ENCODE peak calls at places on chromosomes 4 and X, in ten cellular contexts. A, L, V, I, S, J, T, D, X and F are unnamed samples.

GRCh38 chr4:25439913-25440477 is 62.9 kb downstream of the ANAPC4 start:
- DNase-seq in A (peak), L (peak), V (peak), I (peak), S (peak), J (peak), T (peak), D (peak), X (no peak), F (peak)

GRCh38 chr4:91837608-91838029 is 466.1 kb upstream of the GRID2 start:
- DNase-seq in A (no peak), L (no peak), V (peak), I (no peak), S (no peak), J (no peak), T (no peak), D (no peak), X (no peak), F (no peak)

GRCh38 chrX:83771664-83772063 is 89.3 kb upstream of the CYLC1 start:
- DNase-seq in A (no peak), L (no peak), V (peak), I (no peak), S (no peak), J (no peak), T (no peak), D (no peak), X (no peak), F (no peak)

GRCh38 chrX:97995834-97996233 is 1112.1 kb downstream of the RPA4 start:
- DNase-seq in A (no peak), L (no peak), V (no peak), I (no peak), S (no peak), J (no peak), T (no peak), D (no peak), X (no peak), F (no peak)

GRCh38 chrX:26889574-26889973 is 573.6 kb downstream of the PPP4R3C start:
- DNase-seq in A (no peak), L (no peak), V (no peak), I (no peak), S (no peak), J (no peak), T (no peak), D (no peak), X (no peak), F (no peak)

GRCh38 chr4:123602007-123602406 is 205.4 kb downstream of the SPRY1 start:
- DNase-seq in A (no peak), L (no peak), V (no peak), I (no peak), S (no peak), J (no peak), T (no peak), D (no peak), X (no peak), F (no peak)

GRCh38 chrX:153511784-153512500 is 5.5 kb upstream of the ATP2B3 start:
- DNase-seq in A (no peak), L (no peak), V (no peak), I (no peak), S (no peak), J (no peak), T (no peak), D (no peak), X (no peak), F (no peak)

GRCh38 chr4:165874799-165875371 is 1.8 kb downstream of the TLL1 start:
- DNase-seq in A (no peak), L (no peak), V (peak), I (no peak), S (no peak), J (no peak), T (no peak), D (no peak), X (peak), F (no peak)

GRCh38 chrX:109840585-109840984 is 107.5 kb upstream of the ACSL4 start:
- DNase-seq in A (peak), L (peak), V (peak), I (peak), S (no peak), J (peak), T (peak), D (peak), X (peak), F (no peak)

GRCh38 chrX:41542151-41542935 is 95.2 kb downstream of the NYX start:
- DNase-seq in A (no peak), L (no peak), V (no peak), I (peak), S (no peak), J (no peak), T (no peak), D (no peak), X (no peak), F (no peak)

GRCh38 chr4:24768006-24768405 is 27.4 kb upstream of the SOD3 start:
- DNase-seq in A (no peak), L (no peak), V (no peak), I (no peak), S (peak), J (no peak), T (no peak), D (no peak), X (no peak), F (no peak)

GRCh38 chrX:107674480-107675364 is 46.4 kb downstream of the PRPS1 start:
- DNase-seq in A (no peak), L (peak), V (no peak), I (no peak), S (peak), J (peak), T (peak), D (peak), X (peak), F (no peak)

GRCh38 chrX:110180176-110180927 is 137.5 kb downstream of the AMMECR1 start:
- DNase-seq in A (peak), L (no peak), V (peak), I (peak), S (no peak), J (no peak), T (no peak), D (peak), X (no peak), F (no peak)

GRCh38 chr4:94798808-94799207 is 41.1 kb downstream of the BMPR1B start:
- DNase-seq in A (no peak), L (no peak), V (peak), I (peak), S (no peak), J (no peak), T (no peak), D (no peak), X (no peak), F (no peak)

GRCh38 chr4:142881331-142881730 is 35.2 kb upstream of the INPP4B start:
- DNase-seq in A (no peak), L (no peak), V (no peak), I (no peak), S (no peak), J (no peak), T (no peak), D (no peak), X (no peak), F (no peak)

GRCh38 chr4:142886566-142886965 is 40.5 kb upstream of the INPP4B start:
- DNase-seq in A (no peak), L (no peak), V (no peak), I (no peak), S (no peak), J (no peak), T (no peak), D (no peak), X (no peak), F (no peak)

DNA sequence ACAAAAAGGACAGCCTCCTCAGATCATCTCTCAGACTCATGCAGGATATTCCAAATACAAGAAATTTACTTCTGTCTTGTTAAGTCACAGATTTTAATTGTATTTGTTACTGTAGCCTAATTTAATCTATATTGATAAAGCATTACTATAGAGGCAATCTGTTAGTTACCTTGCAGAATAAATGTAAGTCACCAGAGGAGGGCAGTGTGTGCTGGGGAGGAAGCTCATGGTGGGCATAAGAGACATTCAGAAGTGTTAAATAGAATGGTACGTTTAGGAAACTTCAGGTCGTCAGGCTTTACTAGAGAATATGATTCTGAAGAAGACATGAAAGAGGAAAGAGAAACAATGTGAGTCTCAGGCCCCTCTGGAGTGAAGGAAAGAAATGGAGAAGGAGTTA is 37.3 kb upstream of the INPP4B start:
- DNase-seq in A (peak), L (no peak), V (peak), I (peak), S (peak), J (no peak), T (no peak), D (no peak), X (no peak), F (no peak)
- TF ChIP-seq CTCF in A (peak), L (no peak), V (peak), I (peak), S (no peak), J (no peak), T (peak), D (no peak), X (peak), F (peak)

GRCh38 chrX:134554291-134554690 is 94.3 kb downstream of the HPRT1 start:
- DNase-seq in A (no peak), L (no peak), V (no peak), I (no peak), S (no peak), J (no peak), T (no peak), D (no peak), X (no peak), F (no peak)
- TF ChIP-seq CTCF in A (no peak), L (no peak), V (no peak), I (no peak), S (no peak), J (no peak), T (no peak), D (no peak), X (no peak), F (no peak)

GRCh38 chrX:155266446-155266845 is 2.2 kb upstream of the RAB39B start:
- DNase-seq in A (no peak), L (no peak), V (no peak), I (no peak), S (no peak), J (no peak), T (no peak), D (no peak), X (no peak), F (no peak)

GRCh38 chrX:155259752-155260151 is 4.5 kb downstream of the RAB39B start:
- DNase-seq in A (no peak), L (no peak), V (no peak), I (no peak), S (no peak), J (no peak), T (no peak), D (no peak), X (no peak), F (no peak)

GRCh38 chrX:155262970-155263754 is 1.1 kb downstream of the RAB39B start:
- DNase-seq in A (no peak), L (no peak), V (no peak), I (no peak), S (peak), J (no peak), T (no peak), D (no peak), X (no peak), F (no peak)

GRCh38 chrX:155263854-155264628 is at the start of gene RAB39B:
- DNase-seq in A (no peak), L (peak), V (peak), I (peak), S (peak), J (no peak), T (peak), D (peak), X (peak), F (peak)
- TF ChIP-seq CTCF in A (no peak), L (no peak), V (no peak), I (no peak), S (no peak), J (no peak), T (no peak), D (no peak), X (no peak), F (peak)

DNA sequence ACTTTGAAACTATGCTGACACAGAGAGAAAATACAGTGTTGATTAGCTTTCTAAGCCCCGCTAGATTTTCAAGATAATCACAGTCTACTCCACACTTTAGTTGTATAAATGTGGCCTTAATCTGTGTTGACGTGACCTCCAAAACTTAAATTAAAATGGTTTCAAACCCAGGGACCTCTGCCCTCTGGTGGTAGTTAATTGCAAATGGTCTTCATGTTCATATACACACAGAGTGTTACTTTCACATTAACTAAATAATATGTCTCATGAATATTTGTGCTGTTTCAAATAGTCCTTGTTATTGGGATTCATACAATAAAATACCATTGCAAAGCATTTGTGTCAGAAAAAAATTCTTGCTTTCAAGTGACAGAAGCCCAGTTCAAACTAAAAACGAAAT is 64.3 kb downstream of the TASL start:
- DNase-seq in A (no peak), L (no peak), V (peak), I (no peak), S (peak), J (no peak), T (no peak), D (no peak), X (no peak), F (no peak)
- TF ChIP-seq CTCF in A (peak), L (no peak), V (peak), I (peak), S (peak), J (no peak), T (peak), D (no peak), X (no peak), F (peak)

GRCh38 chr4:42280327-42281095 is 116.8 kb upstream of the SHISA3 start:
- DNase-seq in A (peak), L (no peak), V (peak), I (peak), S (peak), J (no peak), T (no peak), D (no peak), X (no peak), F (peak)
- TF ChIP-seq CTCF in A (peak), L (peak), V (peak), I (peak), S (peak), J (no peak), T (peak), D (no peak), X (peak), F (peak)

DNA sequence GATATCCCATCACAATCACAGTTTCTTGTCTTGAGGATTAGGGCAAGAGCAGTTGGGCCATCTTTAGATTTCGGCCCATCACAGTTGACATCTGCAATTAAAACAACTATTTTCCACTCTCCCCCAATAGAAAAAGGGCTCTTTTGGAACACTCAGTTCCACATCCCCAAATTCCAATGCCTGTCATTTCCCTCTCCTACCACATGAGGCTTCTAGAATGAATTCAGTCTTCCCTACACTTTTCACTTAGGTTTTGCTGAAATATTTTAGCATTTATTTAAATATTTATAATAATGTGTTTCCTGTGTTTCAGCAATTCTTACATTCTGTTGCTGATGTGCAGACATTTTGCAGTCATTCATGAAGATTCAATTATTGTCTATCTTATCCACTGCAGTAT is 118.4 kb downstream of the COX18 start:
- DNase-seq in A (no peak), L (no peak), V (peak), I (no peak), S (no peak), J (no peak), T (no peak), D (no peak), X (no peak), F (no peak)
- TF ChIP-seq CTCF in A (peak), L (no peak), V (peak), I (peak), S (no peak), J (no peak), T (no peak), D (no peak), X (no peak), F (no peak)